ENCODE peak calls at places on chromosomes 3 and 15, in nine cellular contexts. X is GM12892, N is stomach, I is HCT116, R is uterus, A is GM12891, S is IMR-90, W is endothelial cell of umbilical vein, O is thyroid gland. K is an unnamed sample.

GRCh38 chr3:111989061-111989678 is 9.6 kb upstream of the TAGLN3 start:
- DNase-seq in R (no peak), X (no peak), O (no peak), I (peak), W (peak), S (peak), N (no peak), A (no peak), K (peak)

GRCh38 chr3:55570361-55570760 is 83.3 kb upstream of the WNT5A start:
- DNase-seq in A (no peak), R (no peak), O (no peak), S (no peak), W (no peak), I (no peak), X (no peak), N (no peak), K (no peak)

GRCh38 chr15:69190504-69190903 is 30.1 kb downstream of the GLCE start:
- DNase-seq in N (no peak), X (no peak), I (no peak), O (no peak), A (no peak), S (no peak), W (no peak), R (no peak), K (no peak)

GRCh38 chr3:72397586-72397985 is 450.7 kb downstream of the SHQ1 start:
- DNase-seq in I (no peak), O (no peak), A (no peak), S (no peak), R (no peak), N (no peak), X (no peak), W (no peak), K (no peak)

GRCh38 chr3:44915702-44916438 is 41.5 kb downstream of the TGM4 start:
- DNase-seq in R (no peak), A (no peak), O (no peak), N (no peak), S (peak), W (no peak), X (no peak), I (no peak), K (peak)

GRCh38 chr15:67839358-67839928 is 402 bp downstream of the RNU6-1 start:
- DNase-seq in W (peak), I (peak), O (no peak), S (peak), R (no peak), N (no peak), X (no peak), A (no peak), K (no peak)

GRCh38 chr3:61687663-61688306 is 126.4 kb downstream of the PTPRG start:
- DNase-seq in X (no peak), O (no peak), R (no peak), N (no peak), S (no peak), W (no peak), I (no peak), A (no peak), K (no peak)

GRCh38 chr3:57006949-57007419 is 53.5 kb upstream of the SPATA12 start:
- DNase-seq in A (no peak), R (peak), I (peak), N (peak), X (no peak), W (no peak), O (peak), S (peak), K (no peak)

GRCh38 chr3:126518779-126519177 is 1.2 kb upstream of the UROC1 start:
- DNase-seq in A (no peak), R (no peak), W (no peak), O (no peak), I (no peak), X (no peak), N (no peak), S (no peak), K (no peak)

GRCh38 chr3:148149556-148149955 is 548.1 kb upstream of the AGTR1 start:
- DNase-seq in W (no peak), N (no peak), I (no peak), A (no peak), S (no peak), R (no peak), X (no peak), O (no peak), K (no peak)

GRCh38 chr15:38187646-38188313 is 64.9 kb upstream of the SPRED1 start:
- DNase-seq in R (no peak), I (no peak), N (no peak), S (peak), O (peak), X (no peak), W (no peak), A (no peak), K (no peak)

GRCh38 chr3:13501527-13501926 is 21.4 kb downstream of the HDAC11 start:
- DNase-seq in N (no peak), I (no peak), O (no peak), W (no peak), X (no peak), A (no peak), R (no peak), S (no peak), K (no peak)

GRCh38 chr3:111729087-111729846 is 129.8 kb upstream of the PHLDB2 start:
- DNase-seq in A (no peak), I (no peak), N (peak), X (no peak), R (peak), S (peak), W (peak), O (peak), K (no peak)

GRCh38 chr3:161371441-161372320 is at the start of gene SPTSSB:
- DNase-seq in N (peak), I (peak), O (peak), X (peak), R (no peak), W (peak), A (peak), S (no peak), K (no peak)

GRCh38 chr3:51539291-51539891 is 872 bp downstream of the RAD54L2 start:
- DNase-seq in W (peak), I (no peak), O (peak), R (peak), S (peak), X (peak), N (no peak), A (peak), K (peak)

GRCh38 chr15:73052679-73053397 is 575 bp downstream of the NEO1 start:
- DNase-seq in W (no peak), R (peak), X (peak), S (peak), N (peak), O (peak), A (no peak), I (peak), K (peak)

GRCh38 chr15:36567445-36567844 is 12.0 kb upstream of the CDIN1 start:
- DNase-seq in O (no peak), S (no peak), R (no peak), I (no peak), X (no peak), W (no peak), A (no peak), N (no peak), K (no peak)

GRCh38 chr3:122105626-122106025 is 50.5 kb downstream of the CD86 start:
- DNase-seq in X (no peak), I (no peak), R (no peak), W (no peak), S (peak), N (no peak), A (no peak), O (no peak), K (no peak)

GRCh38 chr3:136952292-136952691 is 5.5 kb upstream of the IL20RB start:
- DNase-seq in O (no peak), R (no peak), S (peak), N (no peak), W (no peak), A (no peak), X (no peak), I (no peak), K (peak)

GRCh38 chr3:7238565-7239295 is 377.8 kb downstream of the GRM7 start:
- DNase-seq in R (no peak), A (no peak), N (no peak), O (no peak), I (no peak), X (no peak), W (no peak), S (no peak), K (no peak)

GRCh38 chr3:112531358-112531781 is 30.4 kb downstream of the ATG3 start:
- DNase-seq in X (no peak), S (peak), O (no peak), N (no peak), W (peak), R (no peak), I (peak), A (no peak), K (peak)

GRCh38 chr3:56839784-56840724 is 38.3 kb upstream of the ARHGEF3 start:
- DNase-seq in A (no peak), R (peak), I (no peak), O (no peak), X (no peak), S (peak), N (no peak), W (no peak), K (no peak)

GRCh38 chr3:128584412-128585020 is 66.1 kb downstream of the RPN1 start:
- DNase-seq in N (peak), W (peak), A (no peak), R (peak), S (peak), I (peak), O (peak), X (no peak), K (peak)

GRCh38 chr3:77203876-77204275 is 164.0 kb downstream of the ROBO2 start:
- DNase-seq in W (no peak), I (no peak), O (no peak), X (no peak), R (no peak), A (no peak), N (no peak), S (no peak), K (no peak)

GRCh38 chr3:141266186-141266585 is 34.6 kb downstream of the PXYLP1 start:
- DNase-seq in I (no peak), S (no peak), O (no peak), R (no peak), N (no peak), A (no peak), W (no peak), X (no peak), K (no peak)

GRCh38 chr3:141271279-141272033 is 39.8 kb downstream of the PXYLP1 start:
- DNase-seq in O (no peak), R (no peak), S (no peak), W (no peak), X (no peak), I (no peak), N (no peak), A (no peak), K (no peak)

GRCh38 chr3:141268281-141268680 is 36.7 kb downstream of the PXYLP1 start:
- DNase-seq in R (no peak), O (no peak), A (no peak), S (no peak), I (no peak), N (no peak), X (no peak), W (no peak), K (no peak)

GRCh38 chr3:141268791-141269190 is 37.2 kb downstream of the PXYLP1 start:
- DNase-seq in S (no peak), X (no peak), A (no peak), R (no peak), I (no peak), N (no peak), O (no peak), W (no peak), K (no peak)

DNA sequence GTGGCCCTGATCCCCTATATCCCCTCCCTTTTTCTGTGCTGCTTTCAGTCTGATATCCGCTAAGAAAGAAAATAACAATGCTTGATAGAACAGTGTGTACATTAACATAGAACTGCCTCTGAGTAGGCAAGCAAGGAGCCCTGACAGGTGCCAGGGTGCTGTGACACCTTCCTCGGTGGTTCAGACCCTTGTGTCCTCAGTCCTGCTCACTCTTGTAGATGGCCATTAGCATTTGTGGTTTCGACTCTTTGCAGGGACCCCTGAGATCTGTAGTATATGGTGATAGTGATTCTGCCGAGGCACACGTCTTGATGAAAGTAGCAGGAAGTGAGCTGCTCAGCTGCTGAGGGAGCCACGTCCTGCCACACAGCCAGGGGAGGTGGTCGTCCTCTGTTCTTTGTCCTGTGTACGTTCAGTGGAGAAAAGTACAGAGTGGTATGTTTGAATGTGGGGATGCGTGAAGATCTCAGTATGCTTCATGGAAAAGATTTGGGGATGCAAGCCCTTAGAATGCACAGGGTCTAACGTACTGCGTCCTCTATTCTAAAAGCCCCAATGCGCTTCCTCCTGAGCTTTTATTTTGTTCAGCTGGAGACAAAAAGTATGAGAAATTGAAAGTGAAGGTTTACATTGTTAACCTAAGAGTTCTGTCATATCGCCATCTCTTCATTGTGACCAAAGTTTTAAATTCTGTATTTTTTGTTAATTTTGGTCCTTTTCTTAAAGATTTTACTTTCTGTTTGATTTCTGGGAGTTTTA is 35.4 kb downstream of the PXYLP1 start:
- DNase-seq in X (no peak), O (no peak), N (no peak), I (no peak), R (no peak), A (peak), S (no peak), W (no peak), K (no peak)
- TF ChIP-seq POLR2A in X (no peak), O (no peak), N (no peak), I (no peak), R (no peak), A (no peak), S (no peak), W (no peak), K (no peak)

GRCh38 chr3:15606434-15606891 is 4.9 kb downstream of the BTD start:
- DNase-seq in N (no peak), X (no peak), A (no peak), W (peak), I (no peak), R (no peak), O (peak), S (no peak), K (no peak)

GRCh38 chr3:15595955-15596354 is 5.4 kb downstream of the HACL1 start:
- DNase-seq in O (no peak), R (no peak), W (no peak), N (no peak), I (no peak), A (no peak), S (no peak), X (no peak), K (no peak)

GRCh38 chr3:15602146-15602536 is 596 bp downstream of the BTD start:
- DNase-seq in O (no peak), N (no peak), A (no peak), X (no peak), I (no peak), R (no peak), W (no peak), S (no peak), K (no peak)

GRCh38 chr3:15601046-15601398 is 347 bp downstream of the HACL1 start:
- DNase-seq in O (no peak), S (peak), R (no peak), I (no peak), W (no peak), N (no peak), A (no peak), X (no peak), K (no peak)

GRCh38 chr3:15601399-15602145 is at the start of the genes BTD and HACL1:
- DNase-seq in R (peak), W (peak), A (peak), I (peak), O (peak), X (peak), N (peak), S (peak), K (no peak)
- TF ChIP-seq POLR2A in R (peak), W (peak), A (peak), I (peak), O (peak), X (peak), N (no peak), S (peak), K (peak)

GRCh38 chr3:185250653-185251052 is 3.2 kb downstream of the EHHADH start:
- DNase-seq in R (no peak), W (no peak), S (no peak), O (no peak), N (no peak), I (no peak), X (no peak), A (no peak), K (no peak)

GRCh38 chr3:185254799-185255198 is 950 bp upstream of the EHHADH start:
- DNase-seq in O (no peak), A (no peak), R (no peak), W (no peak), S (no peak), I (no peak), N (no peak), X (no peak), K (no peak)

GRCh38 chr3:185250247-185250646 is 3.6 kb downstream of the EHHADH start:
- DNase-seq in I (no peak), W (no peak), X (no peak), O (no peak), R (no peak), N (no peak), S (peak), A (no peak), K (no peak)

GRCh38 chr3:185257334-185257733 is 3.5 kb upstream of the EHHADH start:
- DNase-seq in R (no peak), X (no peak), A (no peak), I (no peak), S (no peak), W (no peak), O (no peak), N (no peak), K (no peak)

DNA sequence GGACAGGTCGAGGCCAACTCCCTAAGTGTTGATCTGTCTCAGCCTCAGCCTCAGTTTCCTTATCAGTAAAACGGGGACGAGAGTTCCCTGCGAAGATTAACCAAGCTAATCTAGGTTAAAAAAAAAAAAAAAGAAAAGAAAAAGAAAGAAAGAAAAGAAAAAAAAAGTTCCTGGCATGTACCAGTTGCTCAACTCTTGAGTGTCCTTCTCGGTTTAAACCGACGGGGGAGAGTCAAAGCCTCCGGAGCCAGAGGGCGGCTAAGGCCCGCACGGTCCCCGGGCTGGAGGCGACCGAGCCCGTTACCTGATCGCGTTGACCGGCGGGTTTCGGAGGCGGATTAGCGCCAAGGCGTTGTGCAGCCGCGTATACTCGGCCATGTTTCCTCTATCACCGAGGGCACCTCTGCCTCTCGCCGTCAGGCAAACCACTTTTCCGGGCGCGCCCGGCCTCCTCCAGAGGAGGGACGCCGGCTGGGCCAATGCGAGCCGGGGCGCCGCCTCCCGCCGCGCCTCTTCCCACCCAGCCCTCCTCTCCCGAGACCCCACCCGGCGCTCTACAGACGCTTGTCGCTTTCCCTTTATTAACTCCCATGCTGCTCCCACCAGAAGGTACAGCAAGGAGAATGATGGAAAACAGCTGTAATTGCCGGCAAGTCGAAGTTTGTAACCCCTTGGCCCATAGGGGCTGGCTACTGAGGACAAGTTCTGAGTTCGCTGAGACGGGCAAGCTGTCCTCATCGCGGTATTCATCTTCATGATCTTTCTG is at the start of gene EHHADH:
- DNase-seq in N (peak), R (peak), O (peak), S (peak), X (peak), I (peak), A (peak), W (peak), K (peak)
- TF ChIP-seq POLR2A in N (no peak), R (peak), O (no peak), S (peak), X (peak), I (no peak), A (peak), W (peak), K (peak)

GRCh38 chr3:150765949-150766720 is 3.2 kb upstream of the SIAH2 start:
- DNase-seq in X (no peak), S (peak), R (no peak), A (no peak), N (no peak), O (no peak), W (no peak), I (no peak), K (no peak)
- TF ChIP-seq POLR2A in X (no peak), S (no peak), R (no peak), A (peak), N (no peak), O (no peak), W (no peak), I (no peak), K (no peak)

DNA sequence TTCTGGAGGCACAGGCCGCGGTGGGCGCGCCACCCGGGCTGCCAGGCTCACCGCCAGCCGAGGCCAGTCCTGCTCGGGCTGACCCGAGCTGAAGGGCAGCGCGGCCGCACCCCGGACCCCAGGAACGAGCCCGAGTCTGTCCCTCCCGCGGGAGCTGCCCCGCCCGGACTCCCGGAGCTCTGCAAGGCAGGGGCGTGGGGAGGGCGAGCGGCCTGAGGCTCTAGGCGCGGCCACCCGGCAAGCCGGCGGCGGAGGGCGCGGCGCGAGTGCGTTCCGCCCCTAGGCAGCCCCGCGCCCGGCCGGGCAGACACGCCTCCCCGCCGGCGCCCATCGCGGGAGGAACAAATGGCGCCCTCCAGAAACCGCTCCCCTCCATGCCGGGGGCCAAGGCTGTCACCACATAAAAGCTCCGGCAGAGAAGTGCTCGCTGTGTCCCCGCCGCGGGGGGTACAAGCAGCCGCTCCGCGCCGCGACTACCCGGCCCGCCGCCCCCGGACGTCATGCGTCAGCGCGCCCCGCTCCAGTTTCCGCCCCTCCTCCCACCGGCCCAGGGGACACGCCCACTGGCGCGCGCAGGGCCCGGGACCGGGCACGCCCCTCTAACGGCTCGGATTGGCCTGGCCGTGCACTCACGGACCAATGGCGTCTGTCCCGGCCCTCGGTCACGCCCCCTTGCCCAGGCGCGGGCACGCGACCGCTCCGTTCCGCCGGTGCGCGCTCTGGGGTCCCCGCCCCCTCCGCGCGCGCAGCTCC is 483 bp upstream of the KLF13 start:
- DNase-seq in W (peak), N (peak), S (peak), X (peak), O (peak), I (peak), R (peak), A (peak), K (peak)
- TF ChIP-seq POLR2A in W (peak), N (no peak), S (peak), X (peak), O (peak), I (peak), R (peak), A (peak), K (peak)

GRCh38 chr3:183046883-183047282 is 52.4 kb downstream of the MCCC1 start:
- DNase-seq in O (no peak), X (no peak), R (no peak), S (no peak), I (no peak), A (no peak), W (no peak), N (no peak), K (no peak)

DNA sequence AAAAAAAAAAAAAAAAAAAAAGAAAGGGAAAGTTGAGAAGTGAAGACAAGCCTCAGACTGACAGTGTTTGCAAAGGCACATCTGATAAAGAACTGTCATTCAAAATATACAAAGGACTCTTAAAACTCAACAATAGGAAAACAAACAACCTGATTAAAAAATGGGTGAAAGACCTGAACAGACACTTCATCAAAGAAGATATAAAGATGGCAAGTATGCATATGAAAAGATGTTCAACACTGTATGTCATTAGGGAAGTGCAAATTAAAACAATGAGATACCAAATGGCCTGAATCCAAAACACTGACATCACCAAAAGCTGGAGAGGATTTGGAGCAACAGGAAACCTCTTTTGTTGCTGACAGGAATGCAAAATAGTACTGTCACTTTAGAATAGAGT is 48.6 kb downstream of the MCCC1 start:
- DNase-seq in R (no peak), I (no peak), W (peak), X (no peak), S (no peak), N (no peak), O (no peak), A (no peak), K (no peak)
- TF ChIP-seq POLR2A in R (no peak), I (no peak), W (no peak), X (no peak), S (no peak), N (no peak), O (no peak), A (no peak), K (no peak)

K was measured in erythroblast.